ENCODE peak calls at places on chromosomes 11 and 22, in six cellular contexts. One of them, this sample, is unnamed.
A peak's percentile ranks its signal among the peaks of the same experiment; 100 is the strongest.

GRCh38 chr22:48800036-48800885 is 1027.4 kb downstream of the BRD1 start:
- DNase-seq in lower lobe of right lung: no peak
- DNase-seq in endothelial cell of umbilical vein: no peak
- DNase-seq in B cell: no peak
- DNase-seq in Caco-2: no peak
- DNase-seq in uterus: no peak
- DNase-seq in this sample: no peak

GRCh38 chr22:25223269-25223850 is 3.9 kb downstream of the CRYBB2 start:
- DNase-seq in lower lobe of right lung: no peak
- DNase-seq in endothelial cell of umbilical vein: no peak
- DNase-seq in B cell: no peak
- DNase-seq in Caco-2: peak; percentile 61
- DNase-seq in uterus: no peak
- DNase-seq in this sample: no peak

GRCh38 chr11:103086461-103086860 is 5.5 kb downstream of the DCUN1D5 start:
- DNase-seq in lower lobe of right lung: no peak
- DNase-seq in endothelial cell of umbilical vein: no peak
- DNase-seq in B cell: no peak
- DNase-seq in Caco-2: no peak
- DNase-seq in uterus: no peak
- DNase-seq in this sample: no peak

GRCh38 chr11:78241475-78241874 is 52.8 kb downstream of the USP35 start:
- DNase-seq in lower lobe of right lung: no peak
- DNase-seq in endothelial cell of umbilical vein: no peak
- DNase-seq in B cell: no peak
- DNase-seq in Caco-2: no peak
- DNase-seq in uterus: no peak
- DNase-seq in this sample: no peak

GRCh38 chr11:104623518-104623917 is 274.7 kb downstream of the CASP12 start:
- DNase-seq in lower lobe of right lung: no peak
- DNase-seq in endothelial cell of umbilical vein: peak; percentile 32
- DNase-seq in B cell: no peak
- DNase-seq in Caco-2: no peak
- DNase-seq in uterus: no peak
- DNase-seq in this sample: no peak

GRCh38 chr22:46076651-46077339 is 73.5 kb upstream of the PPARA start:
- DNase-seq in lower lobe of right lung: peak; percentile 50
- DNase-seq in endothelial cell of umbilical vein: no peak
- DNase-seq in B cell: no peak
- DNase-seq in Caco-2: peak; percentile 28
- DNase-seq in uterus: peak; percentile 68
- DNase-seq in this sample: peak; percentile 58

GRCh38 chr11:106624377-106624776 is 393.9 kb downstream of the GUCY1A2 start:
- DNase-seq in lower lobe of right lung: no peak
- DNase-seq in endothelial cell of umbilical vein: no peak
- DNase-seq in B cell: no peak
- DNase-seq in Caco-2: no peak
- DNase-seq in uterus: no peak
- DNase-seq in this sample: peak; percentile 21

GRCh38 chr11:34303028-34303427 is 54.8 kb downstream of the ABTB2 start:
- DNase-seq in lower lobe of right lung: no peak
- DNase-seq in endothelial cell of umbilical vein: no peak
- DNase-seq in B cell: no peak
- DNase-seq in Caco-2: no peak
- DNase-seq in uterus: no peak
- DNase-seq in this sample: no peak

GRCh38 chr22:39493759-39494158 is 8.3 kb upstream of the MIEF1 start:
- DNase-seq in lower lobe of right lung: peak; percentile 5
- DNase-seq in endothelial cell of umbilical vein: no peak
- DNase-seq in B cell: no peak
- DNase-seq in Caco-2: no peak
- DNase-seq in uterus: no peak
- DNase-seq in this sample: no peak

GRCh38 chr11:59776210-59777066 is 21.3 kb downstream of the STX3 start:
- DNase-seq in lower lobe of right lung: no peak
- DNase-seq in endothelial cell of umbilical vein: peak; percentile 88
- DNase-seq in B cell: no peak
- DNase-seq in Caco-2: peak; percentile 68
- DNase-seq in uterus: no peak
- DNase-seq in this sample: no peak

GRCh38 chr22:39426380-39427043 is 26.9 kb downstream of the TAB1 start:
- DNase-seq in lower lobe of right lung: no peak
- DNase-seq in endothelial cell of umbilical vein: no peak
- DNase-seq in B cell: no peak
- DNase-seq in Caco-2: no peak
- DNase-seq in uterus: no peak
- DNase-seq in this sample: no peak

GRCh38 chr11:72743321-72744221 is 8.6 kb downstream of the ARAP1 start:
- DNase-seq in lower lobe of right lung: no peak
- DNase-seq in endothelial cell of umbilical vein: no peak
- DNase-seq in B cell: peak; percentile 87
- DNase-seq in Caco-2: peak; percentile 40
- DNase-seq in uterus: no peak
- DNase-seq in this sample: no peak

GRCh38 chr11:46489668-46490560 is 98.3 kb upstream of the CHRM4 start:
- DNase-seq in lower lobe of right lung: no peak
- DNase-seq in endothelial cell of umbilical vein: peak; percentile 62
- DNase-seq in B cell: no peak
- DNase-seq in Caco-2: peak; percentile 56
- DNase-seq in uterus: no peak
- DNase-seq in this sample: peak; percentile 90

GRCh38 chr11:79092791-79093313 is 348.0 kb downstream of the TENM4 start:
- DNase-seq in lower lobe of right lung: no peak
- DNase-seq in endothelial cell of umbilical vein: peak; percentile 26
- DNase-seq in B cell: no peak
- DNase-seq in Caco-2: no peak
- DNase-seq in uterus: peak; percentile 52
- DNase-seq in this sample: peak; percentile 49

GRCh38 chr11:79076526-79077115 is 364.2 kb downstream of the TENM4 start:
- DNase-seq in lower lobe of right lung: peak; percentile 62
- DNase-seq in endothelial cell of umbilical vein: peak; percentile 50
- DNase-seq in B cell: no peak
- DNase-seq in Caco-2: peak; percentile 60
- DNase-seq in uterus: peak; percentile 38
- DNase-seq in this sample: peak; percentile 61

GRCh38 chr11:22456993-22457748 is 119.0 kb downstream of the SLC17A6 start:
- DNase-seq in lower lobe of right lung: no peak
- DNase-seq in endothelial cell of umbilical vein: no peak
- DNase-seq in B cell: no peak
- DNase-seq in Caco-2: peak; percentile 37
- DNase-seq in uterus: no peak
- DNase-seq in this sample: peak; percentile 57

GRCh38 chr11:130449246-130449990 is 973 bp downstream of the ADAMTS15 start:
- DNase-seq in lower lobe of right lung: no peak
- DNase-seq in endothelial cell of umbilical vein: no peak
- DNase-seq in B cell: no peak
- DNase-seq in Caco-2: no peak
- DNase-seq in uterus: no peak
- DNase-seq in this sample: no peak

GRCh38 chr22:24426436-24426835 is 963 bp upstream of the ADORA2A start:
- DNase-seq in lower lobe of right lung: no peak
- DNase-seq in endothelial cell of umbilical vein: no peak
- DNase-seq in B cell: no peak
- DNase-seq in Caco-2: no peak
- DNase-seq in uterus: no peak
- DNase-seq in this sample: no peak

GRCh38 chr11:95655544-95655943 is 134.0 kb downstream of the FAM76B start:
- DNase-seq in lower lobe of right lung: no peak
- DNase-seq in endothelial cell of umbilical vein: peak; percentile 15
- DNase-seq in B cell: no peak
- DNase-seq in Caco-2: no peak
- DNase-seq in uterus: no peak
- DNase-seq in this sample: peak; percentile 12

GRCh38 chr11:95659088-95659487 is 130.5 kb downstream of the FAM76B start:
- DNase-seq in lower lobe of right lung: no peak
- DNase-seq in endothelial cell of umbilical vein: no peak
- DNase-seq in B cell: no peak
- DNase-seq in Caco-2: no peak
- DNase-seq in uterus: no peak
- DNase-seq in this sample: no peak

GRCh38 chr11:95661159-95661558 is 128.4 kb downstream of the FAM76B start:
- DNase-seq in lower lobe of right lung: no peak
- DNase-seq in endothelial cell of umbilical vein: no peak
- DNase-seq in B cell: no peak
- DNase-seq in Caco-2: no peak
- DNase-seq in uterus: no peak
- DNase-seq in this sample: no peak

GRCh38 chr11:95660038-95660437 is 129.5 kb downstream of the FAM76B start:
- DNase-seq in lower lobe of right lung: no peak
- DNase-seq in endothelial cell of umbilical vein: no peak
- DNase-seq in B cell: no peak
- DNase-seq in Caco-2: no peak
- DNase-seq in uterus: no peak
- DNase-seq in this sample: no peak
- TF ChIP-seq CTCF in lower lobe of right lung: no peak
- TF ChIP-seq CTCF in endothelial cell of umbilical vein: no peak
- TF ChIP-seq CTCF in B cell: no peak
- TF ChIP-seq CTCF in Caco-2: no peak
- TF ChIP-seq CTCF in uterus: no peak
- TF ChIP-seq CTCF in this sample: no peak

GRCh38 chr11:75577198-75577597 is 15.1 kb downstream of the SERPINH1 start:
- DNase-seq in lower lobe of right lung: peak; percentile 69
- DNase-seq in endothelial cell of umbilical vein: no peak
- DNase-seq in B cell: no peak
- DNase-seq in Caco-2: no peak
- DNase-seq in uterus: peak; percentile 69
- DNase-seq in this sample: peak; percentile 58

GRCh38 chr11:75576017-75576416 is 14.0 kb downstream of the SERPINH1 start:
- DNase-seq in lower lobe of right lung: no peak
- DNase-seq in endothelial cell of umbilical vein: no peak
- DNase-seq in B cell: no peak
- DNase-seq in Caco-2: no peak
- DNase-seq in uterus: no peak
- DNase-seq in this sample: no peak

GRCh38 chr11:75578977-75579376 is 16.9 kb downstream of the SERPINH1 start:
- DNase-seq in lower lobe of right lung: no peak
- DNase-seq in endothelial cell of umbilical vein: no peak
- DNase-seq in B cell: no peak
- DNase-seq in Caco-2: no peak
- DNase-seq in uterus: no peak
- DNase-seq in this sample: peak; percentile 39

GRCh38 chr11:75574698-75575265 is 12.7 kb downstream of the SERPINH1 start:
- DNase-seq in lower lobe of right lung: no peak
- DNase-seq in endothelial cell of umbilical vein: no peak
- DNase-seq in B cell: no peak
- DNase-seq in Caco-2: no peak
- DNase-seq in uterus: no peak
- DNase-seq in this sample: no peak

DNA sequence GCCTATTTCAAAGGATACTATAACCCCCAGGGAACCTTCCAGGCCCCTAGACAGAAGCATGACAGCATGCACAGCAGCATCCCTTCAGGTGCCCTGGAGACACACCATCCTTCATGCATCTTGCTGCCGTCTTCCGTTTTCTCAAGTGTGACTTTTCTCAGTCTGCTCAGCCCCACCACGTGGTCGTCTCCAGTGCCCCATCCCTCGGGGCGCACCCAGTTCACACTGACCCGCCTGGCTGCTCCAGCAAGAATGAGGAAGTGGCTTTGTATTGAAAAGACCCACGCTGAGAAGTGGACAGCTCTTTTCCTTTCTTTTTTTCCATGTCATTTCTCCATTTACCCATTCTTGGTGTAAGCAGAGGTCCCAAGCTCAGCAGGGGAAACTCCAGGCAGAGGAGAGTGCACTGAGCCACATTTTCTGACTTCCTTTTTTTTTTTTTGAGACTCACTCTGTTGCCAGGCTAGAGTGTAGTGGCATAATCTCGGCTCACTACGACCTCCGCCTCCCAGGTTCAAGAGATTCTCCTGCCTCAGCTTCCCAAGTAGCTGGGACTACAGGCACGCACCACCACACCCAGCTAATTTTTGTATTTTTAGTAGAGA is 14.5 kb downstream of the SERPINH1 start:
- DNase-seq in lower lobe of right lung: peak; percentile 88
- DNase-seq in endothelial cell of umbilical vein: peak; percentile 34
- DNase-seq in B cell: peak; percentile 84
- DNase-seq in Caco-2: peak; percentile 89
- DNase-seq in uterus: no peak
- DNase-seq in this sample: no peak
- TF ChIP-seq CTCF in lower lobe of right lung: no peak
- TF ChIP-seq CTCF in endothelial cell of umbilical vein: no peak
- TF ChIP-seq CTCF in B cell: no peak
- TF ChIP-seq CTCF in Caco-2: no peak
- TF ChIP-seq CTCF in uterus: no peak
- TF ChIP-seq CTCF in this sample: no peak

DNA sequence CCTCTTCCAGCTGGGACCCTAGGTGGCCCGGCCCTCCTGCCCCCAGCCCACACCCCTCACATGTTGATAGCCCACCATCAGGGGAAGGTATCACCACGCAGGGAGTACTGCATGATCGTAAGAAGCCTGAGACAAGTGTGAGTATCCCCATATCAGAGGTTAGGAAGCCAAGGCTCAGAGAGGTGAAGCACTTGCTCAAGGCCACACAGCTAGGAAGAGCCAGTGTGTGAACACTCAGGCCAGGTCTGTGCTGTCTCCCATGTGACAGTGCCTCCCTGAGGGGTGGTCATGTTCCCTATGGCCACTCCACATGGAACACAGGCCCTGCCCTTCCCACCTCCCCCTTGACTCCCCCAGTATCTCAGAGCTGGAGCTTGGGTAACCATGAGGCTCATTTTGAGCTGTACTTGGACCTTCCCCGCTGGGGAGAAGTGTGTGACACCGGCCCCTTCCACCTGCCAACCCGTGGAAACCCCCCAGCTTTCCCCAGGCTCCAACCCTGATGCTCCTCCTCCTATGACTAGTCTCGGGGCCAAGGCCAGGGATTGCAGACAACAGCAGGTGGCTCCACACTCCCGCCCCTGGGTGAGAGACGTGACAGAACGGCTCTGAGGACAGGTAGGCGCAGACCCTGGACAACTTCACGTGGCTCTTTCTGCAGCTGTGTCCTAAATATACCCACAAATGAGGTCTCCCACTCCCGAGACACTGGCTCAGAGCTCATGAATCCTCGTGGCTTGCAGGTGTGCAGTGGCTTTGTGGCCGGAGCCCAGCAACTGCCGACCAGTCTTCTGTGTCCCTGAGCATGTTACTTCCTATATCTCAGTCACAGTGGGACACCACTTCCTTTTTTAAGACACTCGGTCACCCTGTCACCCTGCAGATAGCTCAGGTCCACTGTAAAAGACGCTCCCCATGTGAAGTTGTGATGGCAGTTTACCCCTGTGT is 55.3 kb downstream of the NECTIN1 start:
- DNase-seq in lower lobe of right lung: no peak
- DNase-seq in endothelial cell of umbilical vein: no peak
- DNase-seq in B cell: peak; percentile 63
- DNase-seq in Caco-2: no peak
- DNase-seq in uterus: no peak
- DNase-seq in this sample: no peak
- TF ChIP-seq CTCF in lower lobe of right lung: no peak
- TF ChIP-seq CTCF in endothelial cell of umbilical vein: no peak
- TF ChIP-seq CTCF in B cell: no peak
- TF ChIP-seq CTCF in Caco-2: peak; percentile 43
- TF ChIP-seq CTCF in uterus: no peak
- TF ChIP-seq CTCF in this sample: no peak

DNA sequence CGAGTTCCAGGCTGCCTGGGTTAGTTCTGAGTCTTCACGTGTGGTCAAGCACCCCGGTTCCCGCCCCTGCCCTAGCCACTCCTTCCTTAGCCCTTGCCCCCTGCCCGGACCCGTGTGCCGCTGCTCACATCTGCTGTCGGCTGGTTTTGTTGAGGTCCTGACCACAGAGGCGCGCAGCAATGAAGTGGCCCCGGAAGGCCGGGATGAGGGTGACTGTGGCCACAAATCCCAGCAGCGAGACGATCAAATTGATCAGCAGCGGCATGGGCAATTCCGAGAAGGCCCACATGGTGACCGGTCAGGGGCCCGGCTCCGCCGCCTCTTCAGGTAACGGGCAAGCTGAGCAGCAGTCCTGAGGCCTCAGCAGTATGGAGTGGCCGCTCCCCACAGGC is 290 bp downstream of the DPAGT1 start:
- DNase-seq in lower lobe of right lung: no peak
- DNase-seq in endothelial cell of umbilical vein: no peak
- DNase-seq in B cell: no peak
- DNase-seq in Caco-2: peak; percentile 83
- DNase-seq in uterus: no peak
- DNase-seq in this sample: no peak
- TF ChIP-seq CTCF in lower lobe of right lung: no peak
- TF ChIP-seq CTCF in endothelial cell of umbilical vein: peak; percentile 19
- TF ChIP-seq CTCF in B cell: no peak
- TF ChIP-seq CTCF in Caco-2: no peak
- TF ChIP-seq CTCF in uterus: peak; percentile 12
- TF ChIP-seq CTCF in this sample: no peak

This sample was measured in A673.